ENCODE peak calls at places on chromosomes 4 and X, in nine cellular contexts. One of them, this sample, is unnamed.

GRCh38 chrX:153830632-153831434 is 489 bp upstream of the PDZD4 start:
- DNase-seq in sigmoid colon: no peak
- DNase-seq in uterus: no peak
- DNase-seq in Peyer's patch: no peak
- DNase-seq in thyroid gland: no peak
- DNase-seq in transverse colon: no peak
- DNase-seq in IMR-90: no peak
- DNase-seq in HCT116: no peak
- DNase-seq in breast epithelium: no peak
- DNase-seq in this sample: no peak

GRCh38 chrX:54920610-54921426 is at the start of gene TRO:
- DNase-seq in thyroid gland: no peak
- DNase-seq in breast epithelium: no peak
- DNase-seq in IMR-90: peak; percentile 10
- DNase-seq in uterus: peak; percentile 22
- DNase-seq in transverse colon: no peak
- DNase-seq in sigmoid colon: no peak
- DNase-seq in HCT116: no peak
- DNase-seq in Peyer's patch: no peak
- DNase-seq in this sample: no peak

GRCh38 chr4:76430519-76431388 is 4.3 kb upstream of the SHROOM3 start:
- DNase-seq in transverse colon: no peak
- DNase-seq in Peyer's patch: no peak
- DNase-seq in thyroid gland: peak; percentile 19
- DNase-seq in breast epithelium: no peak
- DNase-seq in uterus: no peak
- DNase-seq in sigmoid colon: no peak
- DNase-seq in HCT116: peak; percentile 50
- DNase-seq in IMR-90: peak; percentile 60
- DNase-seq in this sample: no peak

GRCh38 chr4:82776925-82777542 is 21.6 kb downstream of the SCD5 start:
- DNase-seq in IMR-90: peak; percentile 89
- DNase-seq in Peyer's patch: no peak
- DNase-seq in thyroid gland: no peak
- DNase-seq in uterus: no peak
- DNase-seq in sigmoid colon: no peak
- DNase-seq in breast epithelium: no peak
- DNase-seq in HCT116: no peak
- DNase-seq in transverse colon: no peak
- DNase-seq in this sample: no peak

GRCh38 chrX:107823042-107823441 is 2.6 kb upstream of the MID2 start:
- DNase-seq in IMR-90: no peak
- DNase-seq in sigmoid colon: no peak
- DNase-seq in breast epithelium: no peak
- DNase-seq in transverse colon: no peak
- DNase-seq in HCT116: no peak
- DNase-seq in thyroid gland: no peak
- DNase-seq in Peyer's patch: no peak
- DNase-seq in uterus: no peak
- DNase-seq in this sample: no peak

GRCh38 chr4:2305766-2306501 is 44.0 kb upstream of the MXD4 start:
- DNase-seq in thyroid gland: no peak
- DNase-seq in IMR-90: no peak
- DNase-seq in transverse colon: no peak
- DNase-seq in Peyer's patch: peak; percentile 12
- DNase-seq in HCT116: no peak
- DNase-seq in uterus: no peak
- DNase-seq in breast epithelium: peak; percentile 13
- DNase-seq in sigmoid colon: no peak
- DNase-seq in this sample: no peak

GRCh38 chrX:129777218-129777768 is 2.5 kb upstream of the SASH3 start:
- DNase-seq in IMR-90: no peak
- DNase-seq in sigmoid colon: no peak
- DNase-seq in Peyer's patch: peak; percentile 79
- DNase-seq in uterus: no peak
- DNase-seq in thyroid gland: peak; percentile 13
- DNase-seq in HCT116: no peak
- DNase-seq in breast epithelium: peak; percentile 45
- DNase-seq in transverse colon: peak; percentile 75
- DNase-seq in this sample: no peak

GRCh38 chrX:111823068-111823467 is 52.9 kb upstream of the TRPC5OS start:
- DNase-seq in sigmoid colon: no peak
- DNase-seq in HCT116: no peak
- DNase-seq in thyroid gland: peak; percentile 25
- DNase-seq in IMR-90: peak; percentile 25
- DNase-seq in uterus: no peak
- DNase-seq in Peyer's patch: no peak
- DNase-seq in transverse colon: no peak
- DNase-seq in breast epithelium: no peak
- DNase-seq in this sample: no peak

GRCh38 chr4:14879643-14880042 is 122.6 kb upstream of the CPEB2 start:
- DNase-seq in sigmoid colon: no peak
- DNase-seq in breast epithelium: peak; percentile 79
- DNase-seq in transverse colon: no peak
- DNase-seq in uterus: no peak
- DNase-seq in thyroid gland: no peak
- DNase-seq in Peyer's patch: no peak
- DNase-seq in HCT116: no peak
- DNase-seq in IMR-90: no peak
- DNase-seq in this sample: no peak

GRCh38 chr4:24103434-24104168 is 213.8 kb upstream of the PPARGC1A start:
- DNase-seq in Peyer's patch: no peak
- DNase-seq in HCT116: no peak
- DNase-seq in breast epithelium: no peak
- DNase-seq in IMR-90: peak; percentile 58
- DNase-seq in transverse colon: no peak
- DNase-seq in uterus: no peak
- DNase-seq in thyroid gland: peak; percentile 8
- DNase-seq in sigmoid colon: no peak
- DNase-seq in this sample: no peak

GRCh38 chr4:24104173-24104572 is 214.3 kb upstream of the PPARGC1A start:
- DNase-seq in breast epithelium: no peak
- DNase-seq in transverse colon: no peak
- DNase-seq in thyroid gland: peak; percentile 11
- DNase-seq in IMR-90: peak; percentile 55
- DNase-seq in uterus: no peak
- DNase-seq in HCT116: no peak
- DNase-seq in Peyer's patch: no peak
- DNase-seq in sigmoid colon: no peak
- DNase-seq in this sample: no peak

GRCh38 chr4:24105183-24106039 is 215.6 kb upstream of the PPARGC1A start:
- DNase-seq in IMR-90: peak; percentile 99
- DNase-seq in HCT116: no peak
- DNase-seq in uterus: no peak
- DNase-seq in Peyer's patch: no peak
- DNase-seq in sigmoid colon: no peak
- DNase-seq in transverse colon: no peak
- DNase-seq in thyroid gland: no peak
- DNase-seq in breast epithelium: no peak
- DNase-seq in this sample: no peak

GRCh38 chr4:24102621-24103020 is 212.8 kb upstream of the PPARGC1A start:
- DNase-seq in breast epithelium: no peak
- DNase-seq in IMR-90: no peak
- DNase-seq in Peyer's patch: no peak
- DNase-seq in uterus: no peak
- DNase-seq in transverse colon: no peak
- DNase-seq in HCT116: no peak
- DNase-seq in thyroid gland: no peak
- DNase-seq in sigmoid colon: no peak
- DNase-seq in this sample: no peak
- TF ChIP-seq POLR2A in breast epithelium: no peak
- TF ChIP-seq POLR2A in IMR-90: no peak
- TF ChIP-seq POLR2A in Peyer's patch: no peak
- TF ChIP-seq POLR2A in uterus: no peak
- TF ChIP-seq POLR2A in transverse colon: no peak
- TF ChIP-seq POLR2A in HCT116: no peak
- TF ChIP-seq POLR2A in thyroid gland: no peak
- TF ChIP-seq POLR2A in sigmoid colon: no peak
- TF ChIP-seq POLR2A in this sample: no peak

GRCh38 chr4:4867745-4868505 is 8.5 kb downstream of the MSX1 start:
- DNase-seq in HCT116: no peak
- DNase-seq in IMR-90: no peak
- DNase-seq in Peyer's patch: no peak
- DNase-seq in breast epithelium: no peak
- DNase-seq in thyroid gland: no peak
- DNase-seq in uterus: no peak
- DNase-seq in sigmoid colon: no peak
- DNase-seq in transverse colon: no peak
- DNase-seq in this sample: no peak
- H3K27me3 ChIP-seq in HCT116: no peaks in the 10 kb centered on the region
- H3K27me3 ChIP-seq in IMR-90: peaks cover 88% of the 10 kb centered on the region
- H3K27me3 ChIP-seq in Peyer's patch: peaks cover 86% of the 10 kb centered on the region
- H3K27me3 ChIP-seq in breast epithelium: peaks cover 3% of the 10 kb centered on the region
- H3K27me3 ChIP-seq in thyroid gland: peaks cover 49% of the 10 kb centered on the region
- H3K27me3 ChIP-seq in uterus: peaks cover 13% of the 10 kb centered on the region
- H3K27me3 ChIP-seq in sigmoid colon: peaks cover 84% of the 10 kb centered on the region
- H3K27me3 ChIP-seq in transverse colon: peaks cover 100% of the 10 kb centered on the region
- H3K27me3 ChIP-seq in this sample: peaks cover 9% of the 10 kb centered on the region

DNA sequence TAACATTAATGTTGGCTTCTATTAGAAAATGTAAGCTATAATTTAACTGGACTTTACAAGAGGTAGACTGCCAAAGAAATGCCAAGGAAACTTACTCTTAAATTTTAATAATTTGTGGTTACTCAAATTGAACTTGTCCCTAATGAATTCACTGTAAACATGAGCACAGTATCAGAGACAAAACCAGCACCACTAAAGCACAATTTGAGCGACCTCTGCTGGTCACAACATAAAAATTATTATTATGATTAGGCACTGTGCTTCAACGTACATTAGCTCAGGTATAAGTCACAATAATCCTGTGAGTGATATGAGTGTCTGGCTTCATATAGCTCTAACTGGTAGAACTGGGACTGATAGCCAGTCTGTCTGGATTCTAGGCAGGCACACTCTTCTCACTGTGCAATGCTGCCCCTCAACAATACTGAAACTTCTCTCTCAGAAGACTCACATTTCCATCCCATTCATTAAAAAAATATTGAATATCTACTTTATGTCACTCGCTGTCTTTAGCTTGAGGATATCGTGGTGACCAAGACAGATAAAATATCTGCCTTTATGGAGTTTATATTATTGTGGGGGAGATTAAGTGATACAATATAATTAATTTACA is 8.0 kb downstream of the NUDT6 start:
- DNase-seq in transverse colon: no peak
- DNase-seq in breast epithelium: no peak
- DNase-seq in sigmoid colon: no peak
- DNase-seq in Peyer's patch: no peak
- DNase-seq in HCT116: no peak
- DNase-seq in IMR-90: peak; percentile 68
- DNase-seq in uterus: no peak
- DNase-seq in thyroid gland: no peak
- DNase-seq in this sample: no peak
- TF ChIP-seq CTCF in transverse colon: no peak
- TF ChIP-seq CTCF in breast epithelium: peak; percentile 36
- TF ChIP-seq CTCF in sigmoid colon: peak; percentile 26
- TF ChIP-seq CTCF in Peyer's patch: peak; percentile 49
- TF ChIP-seq CTCF in HCT116: no peak
- TF ChIP-seq CTCF in IMR-90: peak; percentile 75
- TF ChIP-seq CTCF in uterus: peak; percentile 32
- TF ChIP-seq CTCF in thyroid gland: no peak
- TF ChIP-seq CTCF in this sample: no peak

GRCh38 chr4:183659029-183659870 is at the start of the genes RWDD4 and TRAPPC11:
- DNase-seq in thyroid gland: peak; percentile 97
- DNase-seq in breast epithelium: peak; percentile 96
- DNase-seq in IMR-90: peak; percentile 99
- DNase-seq in HCT116: peak; percentile 88
- DNase-seq in Peyer's patch: peak; percentile 95
- DNase-seq in transverse colon: peak; percentile 98
- DNase-seq in sigmoid colon: peak; percentile 99
- DNase-seq in uterus: peak; percentile 98
- DNase-seq in this sample: peak; percentile 98
- TF ChIP-seq POLR2A in thyroid gland: peak; percentile 97
- TF ChIP-seq POLR2A in breast epithelium: peak; percentile 77
- TF ChIP-seq POLR2A in IMR-90: no peak
- TF ChIP-seq POLR2A in HCT116: peak; percentile 37
- TF ChIP-seq POLR2A in Peyer's patch: peak; percentile 76
- TF ChIP-seq POLR2A in transverse colon: peak; percentile 94
- TF ChIP-seq POLR2A in sigmoid colon: peak; percentile 85
- TF ChIP-seq POLR2A in uterus: peak; percentile 87
- TF ChIP-seq POLR2A in this sample: peak; percentile 94

GRCh38 chr4:190019023-190019858 is 7.8 kb downstream of the FRG2 start:
- DNase-seq in transverse colon: no peak
- DNase-seq in Peyer's patch: no peak
- DNase-seq in IMR-90: no peak
- DNase-seq in breast epithelium: no peak
- DNase-seq in HCT116: no peak
- DNase-seq in thyroid gland: no peak
- DNase-seq in uterus: no peak
- DNase-seq in sigmoid colon: no peak
- DNase-seq in this sample: no peak
- H3K27me3 ChIP-seq in transverse colon: peaks cover 83% of the 10 kb centered on the region
- H3K27me3 ChIP-seq in Peyer's patch: peaks cover 23% of the 10 kb centered on the region
- H3K27me3 ChIP-seq in IMR-90: peaks cover 64% of the 10 kb centered on the region
- H3K27me3 ChIP-seq in breast epithelium: peaks cover 2% of the 10 kb centered on the region
- H3K27me3 ChIP-seq in HCT116: no peaks in the 10 kb centered on the region
- H3K27me3 ChIP-seq in thyroid gland: peaks cover 15% of the 10 kb centered on the region
- H3K27me3 ChIP-seq in uterus: no peaks in the 10 kb centered on the region
- H3K27me3 ChIP-seq in sigmoid colon: peaks cover 28% of the 10 kb centered on the region
- H3K27me3 ChIP-seq in this sample: no peaks in the 10 kb centered on the region

GRCh38 chr4:114132830-114133229 is 153.4 kb upstream of the ARSJ start:
- DNase-seq in Peyer's patch: no peak
- DNase-seq in HCT116: no peak
- DNase-seq in transverse colon: no peak
- DNase-seq in IMR-90: no peak
- DNase-seq in thyroid gland: no peak
- DNase-seq in uterus: no peak
- DNase-seq in sigmoid colon: no peak
- DNase-seq in breast epithelium: no peak
- DNase-seq in this sample: no peak
- TF ChIP-seq CTCF in Peyer's patch: peak; percentile 18
- TF ChIP-seq CTCF in HCT116: peak; percentile 44
- TF ChIP-seq CTCF in transverse colon: no peak
- TF ChIP-seq CTCF in IMR-90: peak; percentile 19
- TF ChIP-seq CTCF in thyroid gland: no peak
- TF ChIP-seq CTCF in uterus: no peak
- TF ChIP-seq CTCF in sigmoid colon: no peak
- TF ChIP-seq CTCF in breast epithelium: no peak
- TF ChIP-seq CTCF in this sample: no peak

This sample was measured in ovary.